ENCODE peak calls at places on chromosomes 5 and 9, in four cellular contexts. One of them, this sample, is unnamed.

GRCh38 chr5:119954106-119954505 is 324.7 kb downstream of the FAM170A start:
- DNase-seq in PC-3: no peak
- DNase-seq in osteoblast: no peak
- DNase-seq in fibroblast of lung: no peak
- DNase-seq in this sample: no peak

GRCh38 chr5:59543826-59544442 is 349.6 kb downstream of the PDE4D start:
- DNase-seq in PC-3: no peak
- DNase-seq in osteoblast: no peak
- DNase-seq in fibroblast of lung: peak
- DNase-seq in this sample: no peak

GRCh38 chr9:123267481-123268239 is 726 bp downstream of the STRBP start:
- DNase-seq in osteoblast: peak
- DNase-seq in PC-3: no peak
- DNase-seq in fibroblast of lung: no peak
- DNase-seq in this sample: no peak

GRCh38 chr5:60836131-60836530 is 7.9 kb downstream of the ELOVL7 start:
- DNase-seq in osteoblast: no peak
- DNase-seq in fibroblast of lung: peak
- DNase-seq in PC-3: no peak
- DNase-seq in this sample: no peak

GRCh38 chr9:113526841-113527240 is 63.3 kb downstream of the RGS3 start:
- DNase-seq in osteoblast: no peak
- DNase-seq in PC-3: no peak
- DNase-seq in fibroblast of lung: no peak
- DNase-seq in this sample: no peak

GRCh38 chr9:119859128-119859527 is 489.9 kb upstream of the BRINP1 start:
- DNase-seq in osteoblast: no peak
- DNase-seq in fibroblast of lung: no peak
- DNase-seq in PC-3: no peak
- DNase-seq in this sample: no peak

GRCh38 chr9:32524558-32525461 is 1.2 kb downstream of the RIGI start:
- DNase-seq in osteoblast: no peak
- DNase-seq in PC-3: peak
- DNase-seq in fibroblast of lung: peak
- DNase-seq in this sample: peak

GRCh38 chr9:137866226-137867141 is 11.1 kb upstream of the CACNA1B start:
- DNase-seq in PC-3: no peak
- DNase-seq in fibroblast of lung: no peak
- DNase-seq in osteoblast: peak
- DNase-seq in this sample: no peak

GRCh38 chr9:119117409-119117808 is 251.8 kb downstream of the BRINP1 start:
- DNase-seq in PC-3: no peak
- DNase-seq in osteoblast: no peak
- DNase-seq in fibroblast of lung: no peak
- DNase-seq in this sample: no peak

GRCh38 chr9:5835808-5836207 is 2.9 kb upstream of the ERMP1 start:
- DNase-seq in fibroblast of lung: no peak
- DNase-seq in PC-3: no peak
- DNase-seq in osteoblast: no peak
- DNase-seq in this sample: no peak

GRCh38 chr9:129333961-129334743 is 156.1 kb upstream of the IER5L start:
- DNase-seq in fibroblast of lung: peak
- DNase-seq in osteoblast: peak
- DNase-seq in PC-3: peak
- DNase-seq in this sample: peak

GRCh38 chr9:137972988-137973470 is 95.4 kb downstream of the CACNA1B start:
- DNase-seq in fibroblast of lung: no peak
- DNase-seq in osteoblast: no peak
- DNase-seq in PC-3: no peak
- DNase-seq in this sample: no peak

GRCh38 chr9:74783408-74783807 is 104.3 kb downstream of the TRPM6 start:
- DNase-seq in fibroblast of lung: peak
- DNase-seq in PC-3: peak
- DNase-seq in osteoblast: peak
- DNase-seq in this sample: peak

GRCh38 chr9:111399772-111400563 is 69.9 kb upstream of the OR2K2 start:
- DNase-seq in fibroblast of lung: no peak
- DNase-seq in PC-3: peak
- DNase-seq in osteoblast: peak
- DNase-seq in this sample: no peak

GRCh38 chr9:34428325-34428958 is 29.9 kb downstream of the FAM219A start:
- DNase-seq in osteoblast: no peak
- DNase-seq in fibroblast of lung: peak
- DNase-seq in PC-3: no peak
- DNase-seq in this sample: peak

GRCh38 chr5:139103762-139104161 is 94.4 kb downstream of the SIL1 start:
- DNase-seq in osteoblast: no peak
- DNase-seq in PC-3: no peak
- DNase-seq in fibroblast of lung: no peak
- DNase-seq in this sample: no peak

GRCh38 chr9:128836509-128837145 is 7.0 kb upstream of the SPOUT1 start:
- DNase-seq in fibroblast of lung: no peak
- DNase-seq in PC-3: no peak
- DNase-seq in osteoblast: no peak
- DNase-seq in this sample: no peak

GRCh38 chr5:178129296-178129695 is 1.5 kb upstream of the RMND5B start:
- DNase-seq in PC-3: no peak
- DNase-seq in fibroblast of lung: no peak
- DNase-seq in osteoblast: peak
- DNase-seq in this sample: no peak

GRCh38 chr9:137580209-137580957 is 1.7 kb upstream of the DPH7 start:
- DNase-seq in PC-3: no peak
- DNase-seq in osteoblast: peak
- DNase-seq in fibroblast of lung: no peak
- DNase-seq in this sample: no peak

GRCh38 chr9:96193356-96193755 is 108.6 kb downstream of the HSD17B3 start:
- DNase-seq in PC-3: peak
- DNase-seq in fibroblast of lung: peak
- DNase-seq in osteoblast: no peak
- DNase-seq in this sample: no peak

GRCh38 chr5:531101-531748 is 7.0 kb upstream of the SLC9A3 start:
- DNase-seq in osteoblast: no peak
- DNase-seq in PC-3: no peak
- DNase-seq in fibroblast of lung: no peak
- DNase-seq in this sample: no peak

GRCh38 chr9:98306384-98307145 is 51.1 kb upstream of the TBC1D2 start:
- DNase-seq in PC-3: no peak
- DNase-seq in osteoblast: no peak
- DNase-seq in fibroblast of lung: no peak
- DNase-seq in this sample: no peak

GRCh38 chr9:33458444-33458843 is 11.1 kb upstream of the AQP3 start:
- DNase-seq in osteoblast: no peak
- DNase-seq in PC-3: peak
- DNase-seq in fibroblast of lung: peak
- DNase-seq in this sample: peak

GRCh38 chr9:120750421-120750820 is 36.2 kb upstream of the MEGF9 start:
- DNase-seq in osteoblast: no peak
- DNase-seq in PC-3: no peak
- DNase-seq in fibroblast of lung: no peak
- DNase-seq in this sample: no peak

GRCh38 chr5:134537297-134537696 is 11.8 kb downstream of the JADE2 start:
- DNase-seq in fibroblast of lung: no peak
- DNase-seq in PC-3: no peak
- DNase-seq in osteoblast: no peak
- DNase-seq in this sample: no peak

GRCh38 chr5:14444161-14444560 is 137.4 kb upstream of the OTULINL start:
- DNase-seq in fibroblast of lung: no peak
- DNase-seq in osteoblast: no peak
- DNase-seq in PC-3: no peak
- DNase-seq in this sample: no peak

GRCh38 chr9:112112941-112113399 is 62.1 kb downstream of the SUSD1 start:
- DNase-seq in fibroblast of lung: no peak
- DNase-seq in PC-3: peak
- DNase-seq in osteoblast: peak
- DNase-seq in this sample: no peak

GRCh38 chr5:93735378-93735777 is 6.0 kb downstream of the POU5F2 start:
- DNase-seq in osteoblast: peak
- DNase-seq in PC-3: no peak
- DNase-seq in fibroblast of lung: peak
- DNase-seq in this sample: peak

GRCh38 chr9:26975728-26976707 is 19.8 kb downstream of the IFT74 start:
- DNase-seq in fibroblast of lung: peak
- DNase-seq in osteoblast: no peak
- DNase-seq in PC-3: peak
- DNase-seq in this sample: peak

GRCh38 chr5:151612689-151613427 is 21.7 kb upstream of the FAT2 start:
- DNase-seq in PC-3: peak
- DNase-seq in osteoblast: no peak
- DNase-seq in fibroblast of lung: peak
- DNase-seq in this sample: peak

DNA sequence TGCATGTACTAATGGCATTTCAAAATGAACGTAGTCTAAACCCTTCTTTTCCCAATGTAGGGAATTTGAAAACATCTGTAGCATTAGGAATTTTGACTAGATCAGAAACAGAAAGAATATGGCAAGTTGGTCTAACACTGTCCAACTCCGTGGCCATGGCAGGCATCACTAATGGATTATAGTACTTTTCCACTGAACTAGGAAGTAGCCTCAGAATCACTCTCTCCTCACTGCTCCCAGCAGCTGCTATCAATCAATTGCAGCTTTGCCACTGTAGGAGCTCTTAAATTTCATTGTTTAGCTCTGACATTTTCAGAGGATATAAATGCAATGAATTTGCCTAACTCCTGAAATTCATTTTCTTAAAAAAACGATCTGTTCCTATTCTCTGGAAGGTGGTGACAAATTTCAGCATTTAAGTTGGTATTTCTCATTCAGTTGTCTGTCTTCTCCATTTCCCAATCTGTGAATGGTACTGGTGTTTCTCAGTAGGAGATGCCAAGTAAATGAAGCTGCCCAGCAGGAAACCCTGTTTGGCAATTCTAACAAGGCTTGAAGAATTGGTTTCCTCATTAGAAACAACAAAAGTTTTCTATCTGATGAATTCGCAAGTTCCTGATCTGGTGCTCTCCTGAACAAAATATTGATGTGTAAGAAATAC is 64.7 kb downstream of the TLR4 start:
- DNase-seq in osteoblast: no peak
- DNase-seq in fibroblast of lung: no peak
- DNase-seq in PC-3: no peak
- DNase-seq in this sample: no peak
- H3K4me2 ChIP-seq in osteoblast: no peak
- H3K4me2 ChIP-seq in fibroblast of lung: no peak
- H3K4me2 ChIP-seq in PC-3: no peak
- H3K4me2 ChIP-seq in this sample: no peak

GRCh38 chr5:163489055-163489744 is 16.2 kb upstream of the MAT2B start:
- DNase-seq in osteoblast: no peak
- DNase-seq in fibroblast of lung: no peak
- DNase-seq in PC-3: peak
- DNase-seq in this sample: no peak
- TF ChIP-seq CTCF in osteoblast: peak
- TF ChIP-seq CTCF in fibroblast of lung: no peak
- TF ChIP-seq CTCF in PC-3: peak
- TF ChIP-seq CTCF in this sample: no peak

GRCh38 chr5:174751154-174751990 is 27.0 kb downstream of the MSX2 start:
- DNase-seq in fibroblast of lung: peak
- DNase-seq in osteoblast: no peak
- DNase-seq in PC-3: no peak
- DNase-seq in this sample: peak
- H3K27ac ChIP-seq in fibroblast of lung: no peak
- H3K27ac ChIP-seq in osteoblast: no peak
- H3K27ac ChIP-seq in PC-3: no peak
- H3K27ac ChIP-seq in this sample: no peak

GRCh38 chr9:133869674-133870419 is 122.3 kb downstream of the VAV2 start:
- DNase-seq in PC-3: no peak
- DNase-seq in fibroblast of lung: peak
- DNase-seq in osteoblast: no peak
- DNase-seq in this sample: peak
- H3K4me2 ChIP-seq in PC-3: no peak
- H3K4me2 ChIP-seq in fibroblast of lung: no peak
- H3K4me2 ChIP-seq in osteoblast: no peak
- H3K4me2 ChIP-seq in this sample: no peak

GRCh38 chr5:167608708-167609272 is 682.7 kb upstream of the WWC1 start:
- DNase-seq in fibroblast of lung: no peak
- DNase-seq in PC-3: peak
- DNase-seq in osteoblast: no peak
- DNase-seq in this sample: no peak
- TF ChIP-seq CTCF in fibroblast of lung: no peak
- TF ChIP-seq CTCF in PC-3: peak
- TF ChIP-seq CTCF in osteoblast: peak
- TF ChIP-seq CTCF in this sample: peak

GRCh38 chr9:122128007-122128406 is 31.6 kb downstream of the NDUFA8 start:
- DNase-seq in fibroblast of lung: no peak
- DNase-seq in PC-3: no peak
- DNase-seq in osteoblast: peak
- DNase-seq in this sample: no peak
- H3K27ac ChIP-seq in fibroblast of lung: no peak
- H3K27ac ChIP-seq in PC-3: no peak
- H3K27ac ChIP-seq in osteoblast: no peak
- H3K27ac ChIP-seq in this sample: no peak

GRCh38 chr5:67077296-67077695 is 119.3 kb downstream of the CD180 start:
- DNase-seq in PC-3: no peak
- DNase-seq in fibroblast of lung: no peak
- DNase-seq in osteoblast: no peak
- DNase-seq in this sample: no peak
- H3K4me2 ChIP-seq in PC-3: no peak
- H3K4me2 ChIP-seq in fibroblast of lung: no peak
- H3K4me2 ChIP-seq in osteoblast: no peak
- H3K4me2 ChIP-seq in this sample: no peak

DNA sequence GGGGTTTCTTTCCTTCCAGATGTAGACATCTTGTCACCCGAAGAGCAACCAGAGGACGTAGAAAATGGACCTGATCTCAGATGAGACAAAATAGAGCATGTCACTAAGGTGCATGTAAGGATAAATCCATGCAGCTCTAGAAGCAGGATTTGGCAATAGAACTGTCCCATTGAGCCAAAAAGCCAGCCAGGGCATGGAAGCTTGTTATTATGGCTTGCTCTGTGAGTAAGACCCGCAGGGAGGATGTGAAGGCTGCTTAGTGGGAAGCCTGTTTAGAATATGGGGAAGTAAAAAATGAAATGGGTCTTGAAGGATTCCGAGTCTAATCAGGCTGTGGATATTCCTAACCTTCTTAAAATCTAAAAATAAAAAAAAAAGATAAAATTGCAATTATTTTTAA is 165.6 kb upstream of the MPDZ start:
- DNase-seq in osteoblast: no peak
- DNase-seq in fibroblast of lung: peak
- DNase-seq in PC-3: no peak
- DNase-seq in this sample: no peak
- TF ChIP-seq CTCF in osteoblast: no peak
- TF ChIP-seq CTCF in fibroblast of lung: no peak
- TF ChIP-seq CTCF in PC-3: no peak
- TF ChIP-seq CTCF in this sample: no peak